ENCODE peak calls at places on chromosomes 3 and 15, in five cellular contexts. One of them, this sample, is unnamed.

GRCh38 chr3:127052121-127052561 is 69.2 kb downstream of the PLXNA1 start:
- DNase-seq in activated CD8-positive, alpha-beta memory T cell treated with anti-CD3 and anti-CD28 coated beads for 24 hours: no peak
- DNase-seq in H9: no peak
- DNase-seq in HuH-7.5: no peak
- DNase-seq in stimulated activated CD8-positive, alpha-beta memory T cell treated with anti-CD3 and anti-CD28 coated beads, Interleukin-7, amount 100 ng/mL, for 24 hours: no peak
- DNase-seq in this sample: no peak

GRCh38 chr15:58889363-58889762 is 44.1 kb downstream of the SLTM start:
- DNase-seq in stimulated activated CD8-positive, alpha-beta memory T cell treated with anti-CD3 and anti-CD28 coated beads, Interleukin-7, amount 100 ng/mL, for 24 hours: no peak
- DNase-seq in H9: no peak
- DNase-seq in HuH-7.5: no peak
- DNase-seq in activated CD8-positive, alpha-beta memory T cell treated with anti-CD3 and anti-CD28 coated beads for 24 hours: no peak
- DNase-seq in this sample: no peak

GRCh38 chr3:134309987-134310700 is 59.5 kb upstream of the RYK start:
- DNase-seq in activated CD8-positive, alpha-beta memory T cell treated with anti-CD3 and anti-CD28 coated beads for 24 hours: peak
- DNase-seq in stimulated activated CD8-positive, alpha-beta memory T cell treated with anti-CD3 and anti-CD28 coated beads, Interleukin-7, amount 100 ng/mL, for 24 hours: no peak
- DNase-seq in H9: no peak
- DNase-seq in HuH-7.5: peak
- DNase-seq in this sample: no peak

GRCh38 chr3:114365268-114365667 is 71.4 kb downstream of the TIGIT start:
- DNase-seq in H9: no peak
- DNase-seq in activated CD8-positive, alpha-beta memory T cell treated with anti-CD3 and anti-CD28 coated beads for 24 hours: no peak
- DNase-seq in HuH-7.5: no peak
- DNase-seq in stimulated activated CD8-positive, alpha-beta memory T cell treated with anti-CD3 and anti-CD28 coated beads, Interleukin-7, amount 100 ng/mL, for 24 hours: no peak
- DNase-seq in this sample: no peak

GRCh38 chr3:46906471-46907058 is 29.0 kb downstream of the PTH1R start:
- DNase-seq in stimulated activated CD8-positive, alpha-beta memory T cell treated with anti-CD3 and anti-CD28 coated beads, Interleukin-7, amount 100 ng/mL, for 24 hours: no peak
- DNase-seq in activated CD8-positive, alpha-beta memory T cell treated with anti-CD3 and anti-CD28 coated beads for 24 hours: no peak
- DNase-seq in H9: no peak
- DNase-seq in HuH-7.5: no peak
- DNase-seq in this sample: no peak

GRCh38 chr3:134543113-134543512 is 57.3 kb downstream of the CEP63 start:
- DNase-seq in stimulated activated CD8-positive, alpha-beta memory T cell treated with anti-CD3 and anti-CD28 coated beads, Interleukin-7, amount 100 ng/mL, for 24 hours: no peak
- DNase-seq in HuH-7.5: no peak
- DNase-seq in activated CD8-positive, alpha-beta memory T cell treated with anti-CD3 and anti-CD28 coated beads for 24 hours: no peak
- DNase-seq in H9: no peak
- DNase-seq in this sample: no peak

GRCh38 chr15:42707068-42707467 is 29.9 kb downstream of the CDAN1 start:
- DNase-seq in HuH-7.5: no peak
- DNase-seq in H9: no peak
- DNase-seq in activated CD8-positive, alpha-beta memory T cell treated with anti-CD3 and anti-CD28 coated beads for 24 hours: no peak
- DNase-seq in stimulated activated CD8-positive, alpha-beta memory T cell treated with anti-CD3 and anti-CD28 coated beads, Interleukin-7, amount 100 ng/mL, for 24 hours: no peak
- DNase-seq in this sample: no peak

GRCh38 chr15:41115652-41116115 is 396 bp downstream of the INO80 start:
- DNase-seq in HuH-7.5: peak
- DNase-seq in stimulated activated CD8-positive, alpha-beta memory T cell treated with anti-CD3 and anti-CD28 coated beads, Interleukin-7, amount 100 ng/mL, for 24 hours: peak
- DNase-seq in activated CD8-positive, alpha-beta memory T cell treated with anti-CD3 and anti-CD28 coated beads for 24 hours: peak
- DNase-seq in H9: no peak
- DNase-seq in this sample: no peak

GRCh38 chr15:69080203-69080957 is 65.9 kb downstream of the NOX5 start:
- DNase-seq in activated CD8-positive, alpha-beta memory T cell treated with anti-CD3 and anti-CD28 coated beads for 24 hours: no peak
- DNase-seq in H9: peak
- DNase-seq in HuH-7.5: no peak
- DNase-seq in stimulated activated CD8-positive, alpha-beta memory T cell treated with anti-CD3 and anti-CD28 coated beads, Interleukin-7, amount 100 ng/mL, for 24 hours: no peak
- DNase-seq in this sample: peak

GRCh38 chr3:193829781-193830180 is 236.8 kb downstream of the OPA1 start:
- DNase-seq in H9: no peak
- DNase-seq in activated CD8-positive, alpha-beta memory T cell treated with anti-CD3 and anti-CD28 coated beads for 24 hours: no peak
- DNase-seq in stimulated activated CD8-positive, alpha-beta memory T cell treated with anti-CD3 and anti-CD28 coated beads, Interleukin-7, amount 100 ng/mL, for 24 hours: no peak
- DNase-seq in HuH-7.5: no peak
- DNase-seq in this sample: peak

GRCh38 chr3:161510510-161511260 is 14.1 kb downstream of the OTOL1 start:
- DNase-seq in activated CD8-positive, alpha-beta memory T cell treated with anti-CD3 and anti-CD28 coated beads for 24 hours: no peak
- DNase-seq in HuH-7.5: no peak
- DNase-seq in stimulated activated CD8-positive, alpha-beta memory T cell treated with anti-CD3 and anti-CD28 coated beads, Interleukin-7, amount 100 ng/mL, for 24 hours: no peak
- DNase-seq in H9: no peak
- DNase-seq in this sample: no peak

GRCh38 chr15:78810377-78811123 is 714 bp downstream of the ADAMTS7 start:
- DNase-seq in HuH-7.5: peak
- DNase-seq in activated CD8-positive, alpha-beta memory T cell treated with anti-CD3 and anti-CD28 coated beads for 24 hours: peak
- DNase-seq in stimulated activated CD8-positive, alpha-beta memory T cell treated with anti-CD3 and anti-CD28 coated beads, Interleukin-7, amount 100 ng/mL, for 24 hours: no peak
- DNase-seq in H9: peak
- DNase-seq in this sample: peak